ENCODE peak calls at places on chromosomes 1 and 21, in six cellular contexts. H, F, V, N, Y and C are unnamed samples.

GRCh38 chr1:203089001-203089650 is 3.3 kb upstream of the MYOG start:
- DNase-seq in H (no peak), F (no peak), V (no peak), N (no peak), Y (peak), C (no peak)

GRCh38 chr1:61869691-61870109 is 127.4 kb downstream of the PATJ start:
- DNase-seq in H (no peak), F (no peak), V (no peak), N (no peak), Y (no peak), C (no peak)

GRCh38 chr1:228792601-228793000 is 57.3 kb downstream of the RHOU start:
- DNase-seq in H (no peak), F (no peak), V (no peak), N (no peak), Y (no peak), C (no peak)

GRCh38 chr1:115530407-115530806 is 111.4 kb upstream of the VANGL1 start:
- DNase-seq in H (no peak), F (no peak), V (no peak), N (no peak), Y (no peak), C (no peak)

GRCh38 chr1:29121951-29122661 is 1.6 kb downstream of the TMEM200B start:
- DNase-seq in H (no peak), F (no peak), V (peak), N (no peak), Y (no peak), C (no peak)

GRCh38 chr1:1914842-1915692 is at the start of gene CALML6:
- DNase-seq in H (no peak), F (no peak), V (no peak), N (no peak), Y (no peak), C (no peak)

GRCh38 chr1:175678471-175678870 is 64.9 kb downstream of the TNR start:
- DNase-seq in H (no peak), F (no peak), V (no peak), N (no peak), Y (no peak), C (no peak)

GRCh38 chr1:96030312-96030711 is 691.3 kb upstream of the PTBP2 start:
- DNase-seq in H (no peak), F (no peak), V (no peak), N (no peak), Y (no peak), C (no peak)

GRCh38 chr1:31434979-31435378 is 22.0 kb downstream of the SERINC2 start:
- DNase-seq in H (no peak), F (no peak), V (no peak), N (no peak), Y (no peak), C (no peak)

GRCh38 chr1:62962014-62962793 is 178.3 kb downstream of the ATG4C start:
- DNase-seq in H (no peak), F (no peak), V (no peak), N (no peak), Y (no peak), C (no peak)

GRCh38 chr1:240491796-240492195 is 120.2 kb downstream of the GREM2 start:
- DNase-seq in H (no peak), F (no peak), V (no peak), N (no peak), Y (no peak), C (no peak)

GRCh38 chr1:231050395-231050794 is 10.3 kb upstream of the FAM89A start:
- DNase-seq in H (no peak), F (no peak), V (no peak), N (no peak), Y (no peak), C (no peak)

GRCh38 chr1:96509944-96510343 is 211.6 kb upstream of the PTBP2 start:
- DNase-seq in H (no peak), F (no peak), V (no peak), N (no peak), Y (no peak), C (no peak)

GRCh38 chr1:20031161-20031560 is 38.8 kb upstream of the PLA2G5 start:
- DNase-seq in H (no peak), F (no peak), V (no peak), N (no peak), Y (no peak), C (no peak)

GRCh38 chr1:37177230-37177864 is 143.0 kb upstream of the GRIK3 start:
- DNase-seq in H (peak), F (peak), V (peak), N (no peak), Y (peak), C (no peak)

GRCh38 chr1:182189535-182190066 is 128.1 kb upstream of the ZNF648 start:
- DNase-seq in H (no peak), F (no peak), V (no peak), N (no peak), Y (no peak), C (no peak)

GRCh38 chr21:46207920-46208571 is 20.5 kb downstream of the LSS start:
- DNase-seq in H (no peak), F (no peak), V (no peak), N (no peak), Y (no peak), C (no peak)

GRCh38 chr1:30366199-30366598 is 357.2 kb downstream of the MATN1 start:
- DNase-seq in H (no peak), F (no peak), V (no peak), N (no peak), Y (no peak), C (no peak)

GRCh38 chr1:3956527-3957170 is 56.6 kb upstream of the C1orf174 start:
- DNase-seq in H (no peak), F (no peak), V (no peak), N (no peak), Y (no peak), C (no peak)

GRCh38 chr1:170461362-170461761 is 70.6 kb upstream of the GORAB start:
- DNase-seq in H (no peak), F (no peak), V (no peak), N (no peak), Y (no peak), C (no peak)

GRCh38 chr21:17682924-17683323 is 70.2 kb upstream of the BTG3 start:
- DNase-seq in H (no peak), F (no peak), V (no peak), N (no peak), Y (no peak), C (no peak)

GRCh38 chr1:42940851-42941639 is 17.6 kb downstream of the SLC2A1 start:
- DNase-seq in H (no peak), F (no peak), V (no peak), N (no peak), Y (peak), C (no peak)

GRCh38 chr1:152110365-152110859 is 4.8 kb downstream of the TCHH start:
- DNase-seq in H (no peak), F (no peak), V (no peak), N (no peak), Y (no peak), C (no peak)

GRCh38 chr1:11692899-11693590 is 1.5 kb downstream of the DRAXIN start:
- DNase-seq in H (peak), F (no peak), V (no peak), N (no peak), Y (no peak), C (no peak)

GRCh38 chr1:246550402-246550801 is 15.7 kb downstream of the TFB2M start:
- DNase-seq in H (no peak), F (no peak), V (no peak), N (no peak), Y (no peak), C (no peak)

GRCh38 chr1:237205400-237206064 is 163.5 kb downstream of the RYR2 start:
- DNase-seq in H (no peak), F (no peak), V (no peak), N (no peak), Y (no peak), C (no peak)

GRCh38 chr1:68216088-68216487 is 16.2 kb downstream of the WLS start:
- DNase-seq in H (no peak), F (no peak), V (no peak), N (no peak), Y (no peak), C (no peak)

GRCh38 chr21:35987475-35987874 is 72.9 kb downstream of the SETD4 start:
- DNase-seq in H (no peak), F (no peak), V (no peak), N (no peak), Y (no peak), C (no peak)

GRCh38 chr1:188872376-188872775 is 1605.3 kb downstream of the BRINP3 start:
- DNase-seq in H (no peak), F (no peak), V (no peak), N (no peak), Y (no peak), C (no peak)

GRCh38 chr1:70627910-70628309 is 216.8 kb downstream of the CTH start:
- DNase-seq in H (no peak), F (no peak), V (no peak), N (no peak), Y (no peak), C (no peak)
- TF ChIP-seq POLR2AphosphoS5 in H (no peak), F (no peak), V (no peak), N (no peak), Y (no peak), C (no peak)

GRCh38 chr1:55368698-55369097 is 153.5 kb upstream of the USP24 start:
- DNase-seq in H (no peak), F (no peak), V (no peak), N (no peak), Y (no peak), C (no peak)
- TF ChIP-seq TAF1 in H (no peak), F (no peak), V (no peak), N (no peak), Y (no peak), C (no peak)

GRCh38 chr1:154416496-154417337 is 11.6 kb downstream of the IL6R start:
- DNase-seq in H (no peak), F (no peak), V (no peak), N (no peak), Y (no peak), C (no peak)

GRCh38 chr1:154419620-154420020 is 14.5 kb downstream of the IL6R start:
- DNase-seq in H (no peak), F (no peak), V (no peak), N (no peak), Y (peak), C (no peak)

GRCh38 chr1:154418898-154419619 is 13.9 kb downstream of the IL6R start:
- DNase-seq in H (no peak), F (no peak), V (no peak), N (no peak), Y (no peak), C (no peak)

GRCh38 chr1:154417338-154417608 is 12.1 kb downstream of the IL6R start:
- DNase-seq in H (no peak), F (no peak), V (no peak), N (no peak), Y (no peak), C (no peak)

DNA sequence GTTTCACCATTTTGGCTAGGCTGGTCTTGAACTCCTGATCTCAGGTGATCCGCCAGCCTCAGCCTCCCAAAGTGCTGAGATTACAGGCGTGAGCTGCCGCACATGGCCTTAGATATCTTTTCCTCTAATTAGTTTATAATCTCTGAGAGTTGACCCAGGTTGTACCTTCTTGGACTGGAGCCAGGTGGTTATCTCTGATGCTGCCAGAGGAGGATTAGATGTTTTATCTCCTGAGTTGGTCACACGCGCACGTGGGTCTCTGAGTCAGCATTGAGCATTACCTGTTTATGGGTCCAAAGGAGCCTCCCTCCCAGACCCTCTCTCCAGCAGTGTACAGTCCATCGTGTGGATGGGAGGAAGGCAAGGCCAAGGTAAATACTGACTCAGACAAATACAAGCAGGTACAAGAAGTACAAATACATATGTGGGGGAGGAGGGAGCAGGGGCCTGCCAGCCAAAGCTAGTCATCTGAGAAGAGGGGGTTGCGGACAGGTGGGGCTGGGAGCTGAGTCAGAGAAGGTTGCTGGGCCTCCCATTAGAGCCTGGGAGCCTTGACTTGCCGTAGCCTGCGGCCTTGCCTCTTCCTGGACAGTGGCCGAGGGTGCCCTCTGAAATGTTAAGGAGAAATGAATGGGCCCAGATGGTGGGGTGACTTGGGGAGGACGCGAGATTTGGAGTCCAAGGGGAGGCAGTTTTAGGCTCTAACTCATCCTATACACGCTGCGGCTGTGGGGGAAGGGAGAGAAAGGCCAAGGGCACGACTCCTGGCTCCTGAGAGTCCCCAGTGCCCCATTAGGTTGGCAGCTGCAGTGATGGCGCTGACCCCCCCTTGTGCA is 13.1 kb downstream of the IL6R start:
- DNase-seq in H (no peak), F (no peak), V (no peak), N (no peak), Y (peak), C (no peak)
- TF ChIP-seq POLR2A in H (no peak), F (no peak), V (no peak), N (no peak), Y (peak), C (no peak)

DNA sequence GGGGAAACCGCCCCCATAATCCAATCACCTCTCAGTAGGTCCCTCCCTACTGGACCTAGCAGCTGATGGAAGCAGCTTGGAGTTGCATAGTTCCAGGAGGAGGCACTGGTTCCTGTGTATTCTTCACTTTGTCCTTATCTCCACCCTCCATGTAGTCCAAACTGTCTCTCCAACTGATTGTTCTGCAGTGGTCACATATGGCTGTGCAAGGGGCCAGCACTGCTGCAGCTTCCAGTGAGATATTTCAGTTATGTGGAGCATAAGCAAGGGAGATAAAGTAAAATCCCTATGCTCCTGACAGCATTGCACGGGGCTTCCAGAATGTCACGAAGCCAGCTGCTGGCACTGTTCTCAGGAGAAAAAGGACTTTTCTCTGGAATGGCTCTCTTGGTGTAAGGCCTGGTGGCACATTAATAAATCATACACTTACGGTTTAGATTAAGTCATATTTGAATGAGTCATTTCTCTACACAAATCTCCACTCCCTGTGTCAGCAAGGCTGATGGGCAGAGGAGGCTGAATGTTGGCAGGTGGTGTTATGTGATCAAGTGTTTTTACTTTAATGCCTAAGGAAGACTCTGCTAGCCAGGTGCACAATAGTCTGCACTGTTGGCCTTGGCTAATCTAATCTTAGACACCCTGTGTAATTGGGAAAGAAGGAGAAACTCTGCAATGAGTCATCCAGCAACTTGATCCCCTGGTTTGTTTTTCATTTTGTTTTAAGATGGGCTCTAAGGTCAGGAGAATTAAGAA is 93.4 kb downstream of the KCNK1 start:
- DNase-seq in H (peak), F (no peak), V (no peak), N (no peak), Y (no peak), C (no peak)
- TF ChIP-seq POLR2AphosphoS5 in H (peak), F (no peak), V (no peak), N (no peak), Y (no peak), C (no peak)

DNA sequence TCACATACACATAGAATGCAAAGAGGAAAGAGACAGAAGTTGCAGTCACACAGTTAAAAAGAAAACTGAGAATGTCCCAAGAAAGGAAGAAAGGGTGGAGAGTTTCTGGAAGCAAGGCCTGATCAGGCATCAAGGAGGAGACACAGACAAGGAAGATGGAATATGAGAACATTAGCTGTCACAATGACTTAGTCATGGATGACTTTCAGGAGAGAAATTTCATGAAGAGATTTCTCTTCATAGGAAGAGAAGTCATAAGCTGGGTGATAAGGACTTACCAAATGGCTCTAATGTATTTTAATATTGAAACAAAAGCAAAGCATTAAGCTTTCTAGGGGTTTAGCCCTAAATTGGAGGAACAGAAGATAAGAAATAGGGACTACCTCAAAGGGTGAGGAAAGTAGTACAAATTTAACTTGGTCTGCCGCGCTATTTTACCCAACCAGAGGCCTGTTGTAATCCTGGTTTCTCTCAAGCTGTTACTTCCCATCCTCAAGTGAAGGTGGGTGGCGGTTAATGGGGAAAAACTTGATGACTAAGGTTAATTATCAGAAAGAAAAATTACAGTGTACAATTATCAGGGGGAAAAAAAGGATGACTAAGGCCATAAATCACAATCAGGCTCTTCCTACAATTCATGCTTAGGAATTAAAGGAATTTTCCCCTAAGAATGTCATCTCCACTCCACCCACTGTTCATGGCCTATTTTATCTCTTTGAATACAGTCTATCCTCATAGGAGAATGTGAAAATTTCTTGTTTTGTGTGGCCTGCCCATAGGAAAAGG is 93.9 kb upstream of the ADGRL2 start:
- DNase-seq in H (no peak), F (no peak), V (no peak), N (no peak), Y (no peak), C (no peak)
- TF ChIP-seq TAF1 in H (no peak), F (no peak), V (no peak), N (no peak), Y (no peak), C (no peak)

GRCh38 chr1:26036756-26037281 is 9.1 kb downstream of the SLC30A2 start:
- DNase-seq in H (no peak), F (no peak), V (no peak), N (no peak), Y (no peak), C (no peak)

GRCh38 chr1:26037904-26038303 is 8.0 kb downstream of the SLC30A2 start:
- DNase-seq in H (no peak), F (no peak), V (no peak), N (no peak), Y (no peak), C (no peak)

GRCh38 chr1:26035959-26036755 is 9.8 kb downstream of the SLC30A2 start:
- DNase-seq in H (peak), F (peak), V (no peak), N (peak), Y (peak), C (peak)

GRCh38 chr1:26034504-26035202 is 11.3 kb downstream of the SLC30A2 start:
- DNase-seq in H (no peak), F (no peak), V (no peak), N (no peak), Y (no peak), C (no peak)

DNA sequence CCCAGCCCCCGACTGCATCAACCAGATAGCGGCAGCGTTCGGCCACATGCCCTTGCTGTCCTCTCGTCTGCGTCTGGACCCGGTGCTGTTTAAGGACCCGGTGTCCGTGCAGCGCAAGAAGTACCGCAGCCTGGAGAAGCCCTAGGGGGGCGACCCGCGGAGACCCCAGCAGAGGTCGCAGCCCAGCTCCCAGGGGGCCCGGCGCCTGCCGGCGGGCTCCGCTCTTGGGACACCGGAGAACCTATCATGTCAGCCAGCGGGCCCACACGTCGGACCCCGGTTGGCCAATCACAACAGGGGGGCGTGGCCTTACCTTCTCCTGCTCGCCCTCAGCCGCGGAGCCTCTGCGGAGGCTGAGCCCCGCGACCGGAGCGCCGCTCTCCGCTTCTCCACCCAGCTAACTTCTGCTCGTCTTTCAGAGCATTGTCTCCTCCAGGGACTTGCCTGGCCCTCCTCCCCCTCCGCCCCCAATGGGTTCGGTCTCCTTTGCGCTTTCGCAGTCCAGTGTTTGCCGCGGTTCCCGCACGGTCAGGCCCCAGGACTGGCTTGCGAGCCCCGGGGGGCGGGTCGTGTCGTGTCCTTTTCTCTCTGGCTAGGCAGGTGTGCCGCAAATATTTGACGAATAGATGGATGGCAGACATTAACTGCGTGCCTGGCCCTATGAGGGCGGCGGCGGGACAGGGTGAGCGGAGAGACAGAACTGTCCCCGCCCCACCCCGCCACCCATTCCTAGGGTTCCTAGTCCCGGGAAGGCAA is 10.5 kb downstream of the SLC30A2 start:
- DNase-seq in H (peak), F (peak), V (peak), N (peak), Y (peak), C (peak)
- TF ChIP-seq POLR2A in H (peak), F (no peak), V (no peak), N (peak), Y (peak), C (no peak)